ENCODE peak calls at places on chromosomes 6 and 20, in seven cellular contexts. O is right cardiac atrium; P is stimulated activated CD4-positive, alpha-beta T cell treated with anti-CD3 and anti-CD28 coated beads, Interleukin-1b, Interleukin-23, amount 100 ng/mL, for 4 hours; B is NCI-H774; W is activated CD4-positive, CD25-positive, alpha-beta regulatory T cell; J is activated T-cell treated with anti-CD3 and anti-CD28 coated beads for 48 hours; F is D341Med. I is an unnamed sample.

GRCh38 chr6:134937426-134937825 is 12.5 kb downstream of the ALDH8A1 start:
- DNase-seq in O (no peak), P (no peak), B (no peak), W (no peak), J (no peak), F (no peak), I (no peak)

GRCh38 chr20:37899105-37900045 is 3.6 kb upstream of the VSTM2L start:
- DNase-seq in O (no peak), P (no peak), B (no peak), W (no peak), J (no peak), F (no peak), I (no peak)

GRCh38 chr6:101403566-101403965 is 10.1 kb downstream of the GRIK2 start:
- DNase-seq in O (no peak), P (no peak), B (no peak), W (no peak), J (no peak), F (no peak), I (no peak)

GRCh38 chr6:157143171-157143884 is 180.0 kb downstream of the TMEM242 start:
- DNase-seq in O (peak), P (no peak), B (no peak), W (no peak), J (peak), F (no peak), I (no peak)

GRCh38 chr20:33272155-33272873 is 10.7 kb upstream of the BPIFB1 start:
- DNase-seq in O (no peak), P (no peak), B (no peak), W (no peak), J (no peak), F (no peak), I (no peak)

GRCh38 chr6:150016324-150017185 is 8.8 kb downstream of the RAET1L start:
- DNase-seq in O (no peak), P (no peak), B (peak), W (no peak), J (no peak), F (peak), I (peak)

GRCh38 chr6:2477723-2478122 is 232.3 kb upstream of the GMDS start:
- DNase-seq in O (no peak), P (no peak), B (no peak), W (no peak), J (no peak), F (no peak), I (no peak)

GRCh38 chr20:43662943-43663655 is 3.8 kb upstream of the MYBL2 start:
- DNase-seq in O (no peak), P (no peak), B (no peak), W (no peak), J (no peak), F (no peak), I (no peak)

GRCh38 chr6:16764188-16764950 is 3.1 kb upstream of the ATXN1 start:
- DNase-seq in O (no peak), P (no peak), B (no peak), W (no peak), J (no peak), F (no peak), I (no peak)

I was measured in activated CD4-positive, alpha-beta T cell treated with anti-CD3 and anti-CD28 coated beads, Interleukin-2, amount 50 U/mL, for 4 hours.